ENCODE peak calls at places on chromosome 9, in seven cellular contexts. N is pancreas, H is foreskin fibroblast, R is cardiac muscle cell, D is lower lobe of right lung, L is A549, I is GM12864. X is an unnamed sample.

GRCh38 chr9:33024966-33025571 is at the start of gene DNAJA1:
- DNase-seq in H (peak), I (peak), L (peak), N (peak), D (peak), R (peak), X (peak)

GRCh38 chr9:135563858-135564257 is 2.3 kb downstream of the PAEP start:
- DNase-seq in D (no peak), H (no peak), R (no peak), L (no peak), I (no peak), N (no peak), X (no peak)

GRCh38 chr9:132993511-132993939 is 15.0 kb downstream of the GFI1B start:
- DNase-seq in H (no peak), I (no peak), L (no peak), R (no peak), D (peak), N (no peak), X (no peak)

GRCh38 chr9:113993838-113994540 is 84.1 kb downstream of the AMBP start:
- DNase-seq in L (no peak), D (peak), R (no peak), N (peak), H (no peak), I (no peak), X (no peak)

GRCh38 chr9:97572196-97572891 is 60.8 kb downstream of the TSTD2 start:
- DNase-seq in D (no peak), L (no peak), I (no peak), N (peak), H (no peak), R (no peak), X (no peak)

GRCh38 chr9:84652496-84653081 is 16.9 kb upstream of the NTRK2 start:
- DNase-seq in I (no peak), R (no peak), N (no peak), D (no peak), H (no peak), L (no peak), X (no peak)

GRCh38 chr9:89592201-89592815 is 12.5 kb upstream of the GADD45G start:
- DNase-seq in R (no peak), N (peak), L (no peak), H (no peak), D (no peak), I (no peak), X (no peak)

GRCh38 chr9:99030082-99030481 is 74.8 kb upstream of the TGFBR1 start:
- DNase-seq in R (no peak), I (no peak), D (no peak), H (peak), N (no peak), L (no peak), X (no peak)

GRCh38 chr9:135480071-135480941 is 724 bp downstream of the PPP1R26 start:
- DNase-seq in N (peak), H (peak), R (peak), I (no peak), L (peak), D (peak), X (no peak)

GRCh38 chr9:27528278-27528885 is 1.2 kb downstream of the MOB3B start:
- DNase-seq in H (peak), L (no peak), R (peak), N (peak), D (peak), I (no peak), X (peak)

GRCh38 chr9:137797206-137798120 is 80.1 kb upstream of the CACNA1B start:
- DNase-seq in L (no peak), R (no peak), N (peak), H (no peak), D (no peak), I (no peak), X (no peak)

GRCh38 chr9:88818495-88819201 is 172.6 kb upstream of the S1PR3 start:
- DNase-seq in L (no peak), D (no peak), R (peak), I (no peak), H (peak), N (no peak), X (no peak)

GRCh38 chr9:134426436-134426835 is 100.2 kb downstream of the RXRA start:
- DNase-seq in H (no peak), R (no peak), L (no peak), D (no peak), N (no peak), I (no peak), X (no peak)
- H3K4me3 ChIP-seq in H (no peak), R (no peak), L (no peak), D (no peak), N (no peak), I (no peak), X (no peak)

DNA sequence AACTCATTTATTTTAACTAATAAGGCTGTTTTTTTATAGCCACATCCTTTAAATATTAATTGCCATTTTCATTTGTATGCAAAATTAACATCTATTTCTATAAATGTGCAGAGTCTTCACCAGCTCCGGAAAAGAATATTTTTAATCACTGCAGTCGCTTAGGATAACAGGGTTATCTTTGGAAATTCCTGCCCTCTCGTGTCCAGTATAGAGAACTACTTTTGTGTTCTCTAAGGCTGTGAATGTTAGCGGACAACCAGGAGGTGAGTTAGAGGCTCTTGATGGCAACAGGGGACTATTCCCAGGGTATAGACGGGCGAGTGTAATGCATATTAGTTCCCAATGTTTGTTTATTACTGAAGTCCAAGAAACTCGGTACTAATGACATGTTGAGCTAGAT is 59.4 kb downstream of the GGTA1 start:
- DNase-seq in H (no peak), N (no peak), L (peak), I (no peak), R (peak), D (no peak), X (no peak)
- TF ChIP-seq CTCF in H (no peak), N (no peak), L (peak), I (no peak), R (peak), D (no peak), X (no peak)

DNA sequence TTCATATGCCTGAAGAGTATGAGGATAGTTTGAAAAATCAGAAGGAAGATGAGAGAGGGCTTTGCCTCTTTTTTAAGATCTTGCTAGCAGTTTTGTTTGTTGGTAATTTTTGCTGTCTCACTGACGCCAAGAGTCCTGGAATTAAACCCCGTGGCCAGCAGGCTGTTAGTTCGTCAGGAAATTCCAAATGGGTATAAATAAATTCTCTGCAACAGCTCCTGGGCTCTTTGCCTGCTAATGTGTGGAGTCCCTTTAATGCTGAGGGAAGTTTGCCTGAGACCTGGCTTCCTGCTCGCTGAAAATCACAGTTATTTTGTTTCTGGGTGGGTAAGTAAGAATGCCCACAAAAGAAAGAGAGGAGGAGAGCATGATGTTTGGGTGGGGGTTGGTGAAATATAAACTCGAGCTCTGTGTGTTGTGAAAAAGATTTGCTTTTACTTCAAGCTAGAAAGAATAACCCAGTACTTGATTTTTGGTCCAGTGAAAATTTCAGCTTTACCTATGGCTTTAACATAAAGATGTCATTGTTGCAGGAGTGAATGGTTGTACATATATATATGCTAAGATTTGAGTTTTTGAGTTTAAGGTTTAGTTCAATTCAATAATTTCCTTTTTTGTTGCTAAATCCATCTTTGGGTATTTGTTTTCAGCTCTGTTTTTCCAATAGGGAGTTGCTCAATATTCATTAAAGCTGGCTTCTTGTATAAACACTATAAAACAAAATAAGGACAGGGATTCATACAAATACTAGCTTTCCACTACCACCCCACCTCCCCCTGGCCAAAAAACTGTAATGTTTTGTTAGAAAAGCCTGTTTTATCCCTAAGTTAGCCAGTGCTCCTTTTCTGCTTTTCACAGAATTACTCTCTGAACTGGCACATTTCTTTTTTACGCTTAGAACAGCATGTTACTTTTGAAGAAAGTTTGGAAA is 147.8 kb upstream of the DMRT1 start:
- DNase-seq in R (no peak), I (no peak), D (no peak), N (no peak), H (peak), L (no peak), X (no peak)
- H3K4me3 ChIP-seq in R (no peak), I (no peak), D (peak), N (no peak), H (peak), L (peak), X (no peak)

GRCh38 chr9:130982636-130983282 is 26.2 kb upstream of the LAMC3 start:
- DNase-seq in L (no peak), R (no peak), I (no peak), N (no peak), D (no peak), H (no peak), X (no peak)

GRCh38 chr9:130985029-130985428 is 23.9 kb upstream of the LAMC3 start:
- DNase-seq in H (no peak), D (no peak), R (no peak), I (no peak), N (no peak), L (no peak), X (no peak)

GRCh38 chr9:130983283-130983670 is 25.7 kb upstream of the LAMC3 start:
- DNase-seq in D (no peak), L (no peak), I (no peak), H (no peak), N (no peak), R (no peak), X (no peak)

GRCh38 chr9:130985606-130986162 is 23.3 kb upstream of the LAMC3 start:
- DNase-seq in I (no peak), H (no peak), N (no peak), R (no peak), L (no peak), D (no peak), X (no peak)

GRCh38 chr9:130984476-130984875 is 24.5 kb upstream of the LAMC3 start:
- DNase-seq in N (no peak), H (no peak), I (no peak), D (no peak), L (no peak), R (no peak), X (no peak)
- TF ChIP-seq CTCF in N (no peak), H (no peak), I (no peak), D (no peak), L (no peak), R (no peak), X (no peak)

GRCh38 chr9:101229606-101230005 is 155.2 kb downstream of the BAAT start:
- DNase-seq in R (no peak), N (no peak), D (no peak), H (no peak), L (no peak), I (no peak), X (no peak)
- H3K4me3 ChIP-seq in R (no peak), N (no peak), D (no peak), H (no peak), L (no peak), I (no peak), X (no peak)

GRCh38 chr9:116152390-116152789 is 1.2 kb upstream of the PAPPA start:
- DNase-seq in H (no peak), N (no peak), I (no peak), L (no peak), R (peak), D (no peak), X (no peak)

GRCh38 chr9:116147821-116148220 is 5.8 kb upstream of the PAPPA start:
- DNase-seq in R (no peak), I (no peak), L (no peak), H (no peak), N (no peak), D (no peak), X (no peak)

GRCh38 chr9:116151199-116151598 is 2.4 kb upstream of the PAPPA start:
- DNase-seq in D (no peak), L (no peak), I (no peak), R (no peak), N (no peak), H (no peak), X (no peak)

GRCh38 chr9:116151966-116152381 is 1.6 kb upstream of the PAPPA start:
- DNase-seq in H (peak), R (no peak), I (no peak), D (no peak), L (peak), N (no peak), X (no peak)

GRCh38 chr9:116149844-116150243 is 3.7 kb upstream of the PAPPA start:
- DNase-seq in L (no peak), D (no peak), R (peak), I (no peak), N (peak), H (no peak), X (peak)
- TF ChIP-seq CTCF in L (peak), D (peak), R (peak), I (peak), N (peak), H (peak), X (peak)